ENCODE peak calls at places on chromosomes 3 and 15, in nine cellular contexts. W, N, I, H, E, R, L, S and V are unnamed samples.

GRCh38 chr3:151843275-151843674 is 29.4 kb downstream of the AADAC start:
- DNase-seq in W (no peak), N (no peak), I (no peak), H (no peak), E (no peak), R (peak; percentile 1), L (no peak), S (no peak), V (no peak)

GRCh38 chr15:70474682-70475438 is 288.5 kb downstream of the UACA start:
- DNase-seq in W (no peak), N (no peak), I (no peak), H (peak; percentile 56), E (no peak), R (no peak), L (peak; percentile 88), S (peak; percentile 99), V (peak; percentile 39)

GRCh38 chr3:32177702-32178198 is 60.7 kb upstream of the CMTM8 start:
- DNase-seq in W (peak; percentile 63), N (peak; percentile 75), I (no peak), H (peak; percentile 11), E (peak; percentile 36), R (peak; percentile 55), L (no peak), S (peak; percentile 41), V (peak; percentile 72)

GRCh38 chr15:33242669-33243191 is 48.2 kb upstream of the FMN1 start:
- DNase-seq in W (peak; percentile 11), N (peak; percentile 13), I (no peak), H (no peak), E (no peak), R (no peak), L (no peak), S (no peak), V (peak; percentile 42)

GRCh38 chr3:147378186-147378503 is 28.2 kb downstream of the ZIC4 start:
- DNase-seq in W (no peak), N (no peak), I (no peak), H (peak; percentile 20), E (no peak), R (no peak), L (no peak), S (no peak), V (no peak)

GRCh38 chr3:135965506-135966348 is at the start of gene PPP2R3A:
- DNase-seq in W (peak; percentile 74), N (peak; percentile 95), I (peak; percentile 46), H (peak; percentile 76), E (peak; percentile 66), R (peak; percentile 79), L (peak; percentile 86), S (peak; percentile 28), V (peak; percentile 93)

GRCh38 chr15:55824857-55825613 is 82.1 kb upstream of the PRTG start:
- DNase-seq in W (no peak), N (peak; percentile 21), I (no peak), H (no peak), E (no peak), R (peak; percentile 2), L (no peak), S (no peak), V (peak; percentile 25)

GRCh38 chr3:15367059-15367458 is 34.7 kb upstream of the SH3BP5 start:
- DNase-seq in W (no peak), N (no peak), I (no peak), H (no peak), E (no peak), R (no peak), L (no peak), S (no peak), V (no peak)

GRCh38 chr3:100257601-100258000 is 3.2 kb upstream of the TBC1D23 start:
- DNase-seq in W (no peak), N (no peak), I (no peak), H (no peak), E (no peak), R (no peak), L (no peak), S (peak; percentile 78), V (no peak)

GRCh38 chr15:69855601-69856000 is 242.1 kb downstream of the TLE3 start:
- DNase-seq in W (no peak), N (no peak), I (no peak), H (no peak), E (no peak), R (no peak), L (no peak), S (no peak), V (no peak)

GRCh38 chr3:160671231-160671630 is 5.7 kb upstream of the ARL14 start:
- DNase-seq in W (peak; percentile 87), N (no peak), I (no peak), H (no peak), E (no peak), R (no peak), L (no peak), S (no peak), V (no peak)

GRCh38 chr3:73461582-73461981 is 163.2 kb downstream of the PDZRN3 start:
- DNase-seq in W (no peak), N (no peak), I (no peak), H (no peak), E (no peak), R (no peak), L (no peak), S (no peak), V (no peak)

GRCh38 chr3:69433938-69434263 is 48.0 kb upstream of the FRMD4B start:
- DNase-seq in W (peak; percentile 37), N (no peak), I (no peak), H (no peak), E (no peak), R (no peak), L (no peak), S (no peak), V (no peak)

GRCh38 chr3:111484666-111485065 is 57.3 kb upstream of the CD96 start:
- DNase-seq in W (no peak), N (no peak), I (no peak), H (no peak), E (no peak), R (no peak), L (no peak), S (peak; percentile 72), V (no peak)

GRCh38 chr15:89127054-89127702 is 38.9 kb downstream of the ABHD2 start:
- DNase-seq in W (peak; percentile 8), N (no peak), I (no peak), H (peak; percentile 85), E (no peak), R (no peak), L (peak; percentile 51), S (no peak), V (no peak)

GRCh38 chr3:33035596-33035995 is 61.4 kb downstream of the GLB1 start:
- DNase-seq in W (no peak), N (no peak), I (no peak), H (no peak), E (no peak), R (no peak), L (no peak), S (no peak), V (no peak)

GRCh38 chr3:85576801-85577200 is 618.0 kb downstream of the CADM2 start:
- DNase-seq in W (no peak), N (no peak), I (no peak), H (no peak), E (no peak), R (no peak), L (no peak), S (no peak), V (no peak)

GRCh38 chr3:119790369-119790768 is 8.5 kb downstream of the NR1I2 start:
- DNase-seq in W (no peak), N (no peak), I (no peak), H (no peak), E (no peak), R (no peak), L (no peak), S (no peak), V (no peak)

GRCh38 chr3:195907730-195908438 is 467 bp downstream of the TNK2 start:
- DNase-seq in W (peak; percentile 73), N (no peak), I (peak; percentile 45), H (peak; percentile 35), E (no peak), R (peak; percentile 83), L (peak; percentile 76), S (no peak), V (no peak)

GRCh38 chr3:179321585-179322322 is 1.1 kb upstream of the ZNF639 start:
- DNase-seq in W (peak; percentile 41), N (peak; percentile 11), I (no peak), H (peak; percentile 11), E (no peak), R (peak; percentile 49), L (no peak), S (no peak), V (peak; percentile 35)

GRCh38 chr15:80242132-80242769 is 9.8 kb downstream of the CTXND1 start:
- DNase-seq in W (peak; percentile 71), N (peak; percentile 75), I (no peak), H (no peak), E (peak; percentile 21), R (no peak), L (no peak), S (no peak), V (peak; percentile 67)

GRCh38 chr3:5082658-5083030 is 39.4 kb upstream of the ARL8B start:
- DNase-seq in W (no peak), N (no peak), I (no peak), H (no peak), E (no peak), R (no peak), L (no peak), S (no peak), V (no peak)

GRCh38 chr15:62896969-62897486 is 145.5 kb upstream of the TPM1 start:
- DNase-seq in W (no peak), N (no peak), I (no peak), H (peak; percentile 85), E (no peak), R (no peak), L (peak; percentile 91), S (peak; percentile 95), V (peak; percentile 67)

GRCh38 chr3:59766165-59766872 is 716.5 kb upstream of the CFAP20DC start:
- DNase-seq in W (no peak), N (no peak), I (no peak), H (no peak), E (no peak), R (no peak), L (no peak), S (peak; percentile 91), V (no peak)

GRCh38 chr15:25807063-25807462 is 56.1 kb downstream of the ATP10A start:
- DNase-seq in W (no peak), N (no peak), I (no peak), H (no peak), E (no peak), R (no peak), L (no peak), S (no peak), V (no peak)

GRCh38 chr15:78210349-78210717 is 24.0 kb downstream of the ACSBG1 start:
- DNase-seq in W (peak; percentile 64), N (no peak), I (no peak), H (no peak), E (no peak), R (no peak), L (no peak), S (no peak), V (no peak)

GRCh38 chr3:118987466-118987865 is 47.2 kb downstream of the IGSF11 start:
- DNase-seq in W (no peak), N (no peak), I (no peak), H (peak; percentile 32), E (no peak), R (no peak), L (no peak), S (peak; percentile 2), V (no peak)

GRCh38 chr15:92541197-92542190 is 114.1 kb downstream of the FAM174B start:
- DNase-seq in W (no peak), N (no peak), I (no peak), H (no peak), E (no peak), R (peak; percentile 52), L (no peak), S (no peak), V (no peak)

GRCh38 chr15:69974321-69974720 is 123.4 kb downstream of the TLE3 start:
- DNase-seq in W (no peak), N (no peak), I (no peak), H (no peak), E (no peak), R (no peak), L (no peak), S (no peak), V (no peak)

GRCh38 chr3:57512174-57512573 is 32.0 kb downstream of the DNAH12 start:
- DNase-seq in W (no peak), N (no peak), I (no peak), H (no peak), E (no peak), R (no peak), L (no peak), S (no peak), V (no peak)

GRCh38 chr15:85462029-85462428 is 81.6 kb downstream of the AKAP13 start:
- DNase-seq in W (no peak), N (no peak), I (no peak), H (no peak), E (no peak), R (no peak), L (no peak), S (no peak), V (no peak)